ENCODE peak calls at places on chromosome 13, in five cellular contexts. T, Q, O, S and H are unnamed samples.

GRCh38 chr13:98182589-98182988 is 5.5 kb upstream of the RNF113B start:
- DNase-seq in T (no peak), Q (peak), O (no peak), S (no peak), H (no peak)

GRCh38 chr13:49586717-49587116 is 1.4 kb upstream of the RCBTB1 start:
- DNase-seq in T (no peak), Q (no peak), O (no peak), S (no peak), H (no peak)

GRCh38 chr13:45796421-45796960 is 55.1 kb downstream of the SIAH3 start:
- DNase-seq in T (no peak), Q (no peak), O (no peak), S (no peak), H (no peak)

GRCh38 chr13:33639158-33639557 is 178.8 kb upstream of the RFC3 start:
- DNase-seq in T (no peak), Q (peak), O (no peak), S (peak), H (no peak)

GRCh38 chr13:40506592-40507446 is 159.6 kb downstream of the FOXO1 start:
- DNase-seq in T (peak), Q (no peak), O (no peak), S (no peak), H (no peak)

GRCh38 chr13:62510906-62511655 is 1095.4 kb upstream of the PCDH20 start:
- DNase-seq in T (no peak), Q (no peak), O (no peak), S (no peak), H (no peak)

GRCh38 chr13:20983386-20983785 is 78.0 kb downstream of the LATS2 start:
- DNase-seq in T (no peak), Q (no peak), O (no peak), S (no peak), H (no peak)

GRCh38 chr13:105972306-105972721 is 563.1 kb downstream of the EFNB2 start:
- DNase-seq in T (no peak), Q (no peak), O (no peak), S (no peak), H (no peak)

GRCh38 chr13:42707596-42707995 is 73.8 kb upstream of the FAM216B start:
- DNase-seq in T (no peak), Q (peak), O (no peak), S (peak), H (no peak)

GRCh38 chr13:74554581-74555290 is 420.5 kb upstream of the KLF12 start:
- DNase-seq in T (no peak), Q (no peak), O (no peak), S (no peak), H (no peak)

GRCh38 chr13:66617786-66618185 is 612.4 kb downstream of the PCDH9 start:
- DNase-seq in T (no peak), Q (no peak), O (no peak), S (no peak), H (no peak)

GRCh38 chr13:41259875-41260501 is 3.4 kb downstream of the MTRF1 start:
- DNase-seq in T (no peak), Q (no peak), O (no peak), S (no peak), H (no peak)

GRCh38 chr13:44876782-44877324 is 112.4 kb downstream of the NUFIP1 start:
- DNase-seq in T (no peak), Q (no peak), O (no peak), S (no peak), H (no peak)

GRCh38 chr13:110479648-110480047 is 81.9 kb downstream of the RAB20 start:
- DNase-seq in T (no peak), Q (no peak), O (no peak), S (no peak), H (no peak)

GRCh38 chr13:90217275-90217674 is 1130.2 kb upstream of the MIR17HG start:
- DNase-seq in T (no peak), Q (no peak), O (no peak), S (no peak), H (no peak)

GRCh38 chr13:59494560-59494970 is 669.2 kb downstream of the DIAPH3 start:
- DNase-seq in T (peak), Q (peak), O (no peak), S (peak), H (no peak)

GRCh38 chr13:100035936-100036335 is 53.0 kb upstream of the PCCA start:
- DNase-seq in T (no peak), Q (no peak), O (no peak), S (no peak), H (no peak)

GRCh38 chr13:100045355-100045754 is 43.5 kb upstream of the PCCA start:
- DNase-seq in T (no peak), Q (no peak), O (no peak), S (no peak), H (no peak)

GRCh38 chr13:100044936-100045335 is 44.0 kb upstream of the PCCA start:
- DNase-seq in T (no peak), Q (no peak), O (no peak), S (no peak), H (no peak)

GRCh38 chr13:100040196-100040595 is 48.7 kb upstream of the PCCA start:
- DNase-seq in T (no peak), Q (no peak), O (no peak), S (no peak), H (no peak)

DNA sequence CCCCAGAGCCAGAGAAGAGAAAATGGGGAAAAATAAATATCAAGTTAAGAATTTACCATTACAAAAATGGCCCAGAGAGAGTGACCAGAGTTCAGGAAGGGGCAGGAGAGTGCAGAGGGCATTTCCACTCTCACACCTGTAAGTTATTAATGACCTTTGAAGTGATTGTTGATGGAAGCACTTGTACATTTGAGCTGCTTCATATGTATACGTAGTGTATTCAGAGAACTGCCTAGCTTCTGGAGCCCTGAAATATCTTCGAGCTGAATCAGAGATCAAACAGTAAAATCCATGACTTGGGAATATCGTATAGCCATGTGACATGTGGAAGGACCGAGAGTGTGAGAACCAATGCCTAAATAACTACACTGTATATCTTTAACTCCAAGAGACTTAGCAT is 49.2 kb upstream of the PCCA start:
- DNase-seq in T (no peak), Q (no peak), O (no peak), S (peak), H (no peak)
- H3K4me3 ChIP-seq in T (no peak), Q (no peak), O (no peak), S (no peak), H (no peak)

DNA sequence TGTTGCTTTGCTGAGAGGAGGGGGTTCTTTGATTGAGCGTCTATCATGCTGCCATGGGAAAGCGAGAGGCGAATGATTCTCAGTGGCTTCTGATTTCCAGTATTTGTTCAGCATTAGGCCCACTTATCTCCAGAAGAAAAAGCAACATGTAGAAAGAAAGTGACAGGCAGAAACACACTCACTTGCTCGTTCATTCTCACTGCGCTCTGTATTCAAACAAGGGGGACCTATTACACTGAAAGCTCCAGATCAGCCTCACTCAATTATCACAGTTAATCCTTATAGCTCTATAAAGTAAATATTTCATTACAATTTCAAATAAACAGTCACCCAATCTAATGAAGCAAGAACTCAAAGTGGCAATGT is 106.8 kb downstream of the DACH1 start:
- DNase-seq in T (no peak), Q (no peak), O (no peak), S (no peak), H (no peak)
- H3K4me3 ChIP-seq in T (no peak), Q (no peak), O (no peak), S (no peak), H (no peak)

DNA sequence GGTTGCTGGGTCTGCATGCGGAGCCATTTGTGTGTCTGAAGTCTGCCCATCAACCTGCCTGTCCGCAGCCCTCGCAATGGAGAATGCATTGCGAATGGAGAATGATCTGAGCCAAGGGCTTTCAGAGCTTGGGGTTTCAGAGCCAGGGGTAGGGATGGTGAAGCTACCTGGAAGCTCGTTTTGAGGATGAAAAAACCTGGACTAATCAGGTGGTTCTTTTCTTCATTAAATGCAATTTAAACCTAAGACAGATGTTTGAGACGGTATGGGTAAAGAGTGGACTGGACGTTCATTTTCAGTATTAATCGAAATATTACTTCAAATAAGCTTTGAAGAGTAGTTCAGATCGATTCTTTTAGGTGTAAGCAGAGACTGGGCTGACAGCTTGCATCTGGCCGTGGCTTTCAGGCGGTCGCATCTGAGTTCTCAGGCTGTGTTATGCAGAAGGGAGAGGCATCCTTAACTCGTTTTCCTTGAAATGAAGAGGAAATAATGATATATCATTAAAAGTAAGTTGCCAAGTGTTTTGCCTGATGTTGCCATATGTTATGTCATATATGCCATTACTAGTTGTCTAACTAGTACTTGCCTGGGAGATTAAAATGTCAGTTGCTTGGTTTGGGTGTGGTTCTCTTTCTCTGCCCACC is 801 bp downstream of the MCF2L start:
- DNase-seq in T (no peak), Q (no peak), O (no peak), S (no peak), H (no peak)
- H3K4me3 ChIP-seq in T (no peak), Q (no peak), O (peak), S (no peak), H (peak)

DNA sequence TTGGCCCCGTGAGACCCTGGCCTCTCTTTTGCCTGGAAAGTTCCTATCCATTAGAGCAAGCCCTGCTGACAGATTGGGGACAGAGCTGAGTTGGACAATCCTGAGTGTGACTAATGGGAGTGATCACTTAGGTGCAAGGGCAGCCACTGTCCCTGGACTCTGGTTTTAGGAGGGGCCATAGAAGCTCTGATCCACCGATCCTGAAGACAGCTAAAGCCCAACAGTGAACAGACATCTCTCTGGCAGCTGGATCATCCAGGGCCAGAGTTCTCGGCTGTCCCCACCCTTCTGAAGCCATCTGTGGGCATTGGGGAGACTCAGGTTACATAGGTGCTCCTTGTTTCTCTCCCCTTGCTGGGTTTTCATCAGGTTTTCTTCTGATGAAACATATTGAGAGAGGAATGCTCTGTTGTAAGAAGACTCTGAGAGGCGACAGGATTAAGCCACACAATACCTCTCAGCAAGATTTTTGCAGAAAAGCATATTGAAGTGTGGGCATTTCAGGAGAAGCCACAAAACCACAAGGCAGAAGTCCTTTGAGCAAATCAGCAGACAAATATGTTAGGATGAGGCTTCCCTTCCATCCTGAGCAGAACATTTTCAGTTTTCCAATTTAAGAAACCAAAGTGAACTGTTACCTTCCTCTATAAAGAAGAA is 288.0 kb upstream of the MAB21L1 start:
- DNase-seq in T (no peak), Q (peak), O (no peak), S (peak), H (no peak)
- H3K4me3 ChIP-seq in T (no peak), Q (peak), O (no peak), S (no peak), H (no peak)